ENCODE peak calls at places on chromosomes 7 and 10, in nine cellular contexts. One of them, this sample, is unnamed.
A peak's percentile ranks its signal among the peaks of the same experiment; 100 is the strongest.

GRCh38 chr7:36538126-36538525 is 148.5 kb downstream of the ANLN start:
- DNase-seq in naive thymus-derived CD4-positive, alpha-beta T cell: no peak
- DNase-seq in GM23338: no peak
- DNase-seq in IMR-90: no peak
- DNase-seq in ascending aorta: no peak
- DNase-seq in pancreas: no peak
- DNase-seq in adrenal gland: no peak
- DNase-seq in fibroblast of lung: no peak
- DNase-seq in mammary epithelial cell: no peak
- DNase-seq in this sample: no peak

GRCh38 chr10:104340099-104340594 is 1.9 kb upstream of the ITPRIP start:
- DNase-seq in naive thymus-derived CD4-positive, alpha-beta T cell: no peak
- DNase-seq in GM23338: no peak
- DNase-seq in IMR-90: no peak
- DNase-seq in ascending aorta: no peak
- DNase-seq in pancreas: no peak
- DNase-seq in adrenal gland: no peak
- DNase-seq in fibroblast of lung: no peak
- DNase-seq in mammary epithelial cell: no peak
- DNase-seq in this sample: no peak

GRCh38 chr7:98569606-98570337 is 47.3 kb upstream of the NPTX2 start:
- DNase-seq in naive thymus-derived CD4-positive, alpha-beta T cell: no peak
- DNase-seq in GM23338: no peak
- DNase-seq in IMR-90: no peak
- DNase-seq in ascending aorta: no peak
- DNase-seq in pancreas: peak; percentile 55
- DNase-seq in adrenal gland: peak; percentile 86
- DNase-seq in fibroblast of lung: no peak
- DNase-seq in mammary epithelial cell: no peak
- DNase-seq in this sample: peak; percentile 93

GRCh38 chr10:108894402-108895301 is 1028.7 kb downstream of the XPNPEP1 start:
- DNase-seq in naive thymus-derived CD4-positive, alpha-beta T cell: no peak
- DNase-seq in GM23338: no peak
- DNase-seq in IMR-90: no peak
- DNase-seq in ascending aorta: no peak
- DNase-seq in pancreas: no peak
- DNase-seq in adrenal gland: no peak
- DNase-seq in fibroblast of lung: no peak
- DNase-seq in mammary epithelial cell: no peak
- DNase-seq in this sample: no peak

GRCh38 chr10:6135039-6135438 is 46.2 kb downstream of the RBM17 start:
- DNase-seq in naive thymus-derived CD4-positive, alpha-beta T cell: no peak
- DNase-seq in GM23338: no peak
- DNase-seq in IMR-90: no peak
- DNase-seq in ascending aorta: no peak
- DNase-seq in pancreas: no peak
- DNase-seq in adrenal gland: no peak
- DNase-seq in fibroblast of lung: no peak
- DNase-seq in mammary epithelial cell: no peak
- DNase-seq in this sample: no peak

GRCh38 chr10:131738396-131738735 is 162.4 kb upstream of the PPP2R2D start:
- DNase-seq in naive thymus-derived CD4-positive, alpha-beta T cell: no peak
- DNase-seq in GM23338: no peak
- DNase-seq in IMR-90: no peak
- DNase-seq in ascending aorta: no peak
- DNase-seq in pancreas: no peak
- DNase-seq in adrenal gland: no peak
- DNase-seq in fibroblast of lung: no peak
- DNase-seq in mammary epithelial cell: no peak
- DNase-seq in this sample: no peak

GRCh38 chr10:35631404-35631803 is 10.7 kb downstream of the FZD8 start:
- DNase-seq in naive thymus-derived CD4-positive, alpha-beta T cell: no peak
- DNase-seq in GM23338: no peak
- DNase-seq in IMR-90: no peak
- DNase-seq in ascending aorta: no peak
- DNase-seq in pancreas: no peak
- DNase-seq in adrenal gland: no peak
- DNase-seq in fibroblast of lung: no peak
- DNase-seq in mammary epithelial cell: no peak
- DNase-seq in this sample: no peak

GRCh38 chr10:22443200-22443881 is 98.0 kb downstream of the SPAG6 start:
- DNase-seq in naive thymus-derived CD4-positive, alpha-beta T cell: no peak
- DNase-seq in GM23338: no peak
- DNase-seq in IMR-90: no peak
- DNase-seq in ascending aorta: no peak
- DNase-seq in pancreas: no peak
- DNase-seq in adrenal gland: no peak
- DNase-seq in fibroblast of lung: peak; percentile 32
- DNase-seq in mammary epithelial cell: no peak
- DNase-seq in this sample: no peak

GRCh38 chr7:5232485-5232837 is 42.4 kb downstream of the WIPI2 start:
- DNase-seq in naive thymus-derived CD4-positive, alpha-beta T cell: no peak
- DNase-seq in GM23338: no peak
- DNase-seq in IMR-90: no peak
- DNase-seq in ascending aorta: no peak
- DNase-seq in pancreas: no peak
- DNase-seq in adrenal gland: no peak
- DNase-seq in fibroblast of lung: no peak
- DNase-seq in mammary epithelial cell: no peak
- DNase-seq in this sample: no peak

GRCh38 chr7:158502068-158502750 is 85.4 kb downstream of the PTPRN2 start:
- DNase-seq in naive thymus-derived CD4-positive, alpha-beta T cell: no peak
- DNase-seq in GM23338: no peak
- DNase-seq in IMR-90: no peak
- DNase-seq in ascending aorta: no peak
- DNase-seq in pancreas: no peak
- DNase-seq in adrenal gland: no peak
- DNase-seq in fibroblast of lung: no peak
- DNase-seq in mammary epithelial cell: no peak
- DNase-seq in this sample: no peak
- H3K4me3 ChIP-seq in naive thymus-derived CD4-positive, alpha-beta T cell: no peak overlapping the region
- H3K4me3 ChIP-seq in GM23338: no peak overlapping the region
- H3K4me3 ChIP-seq in IMR-90: no peak overlapping the region
- H3K4me3 ChIP-seq in ascending aorta: no peak overlapping the region
- H3K4me3 ChIP-seq in pancreas: no peak overlapping the region
- H3K4me3 ChIP-seq in adrenal gland: no peak overlapping the region
- H3K4me3 ChIP-seq in fibroblast of lung: no peak overlapping the region
- H3K4me3 ChIP-seq in mammary epithelial cell: no peak overlapping the region
- H3K4me3 ChIP-seq in this sample: no peak overlapping the region

GRCh38 chr7:151435971-151436370 is 4.0 kb downstream of the CRYGN start:
- DNase-seq in naive thymus-derived CD4-positive, alpha-beta T cell: no peak
- DNase-seq in GM23338: no peak
- DNase-seq in IMR-90: no peak
- DNase-seq in ascending aorta: no peak
- DNase-seq in pancreas: no peak
- DNase-seq in adrenal gland: no peak
- DNase-seq in fibroblast of lung: no peak
- DNase-seq in mammary epithelial cell: no peak
- DNase-seq in this sample: no peak
- H3K4me1 ChIP-seq in naive thymus-derived CD4-positive, alpha-beta T cell: peaks cover 55% of the 10 kb centered on the region
- H3K4me1 ChIP-seq in GM23338: peaks cover 15% of the 10 kb centered on the region
- H3K4me1 ChIP-seq in IMR-90: peaks cover 4% of the 10 kb centered on the region
- H3K4me1 ChIP-seq in ascending aorta: peaks cover 17% of the 10 kb centered on the region
- H3K4me1 ChIP-seq in pancreas: no peaks in the 10 kb centered on the region
- H3K4me1 ChIP-seq in adrenal gland: peaks cover 9% of the 10 kb centered on the region
- H3K4me1 ChIP-seq in fibroblast of lung: peaks cover 2% of the 10 kb centered on the region
- H3K4me1 ChIP-seq in mammary epithelial cell: peaks cover 10% of the 10 kb centered on the region
- H3K4me1 ChIP-seq in this sample: peaks cover 14% of the 10 kb centered on the region

DNA sequence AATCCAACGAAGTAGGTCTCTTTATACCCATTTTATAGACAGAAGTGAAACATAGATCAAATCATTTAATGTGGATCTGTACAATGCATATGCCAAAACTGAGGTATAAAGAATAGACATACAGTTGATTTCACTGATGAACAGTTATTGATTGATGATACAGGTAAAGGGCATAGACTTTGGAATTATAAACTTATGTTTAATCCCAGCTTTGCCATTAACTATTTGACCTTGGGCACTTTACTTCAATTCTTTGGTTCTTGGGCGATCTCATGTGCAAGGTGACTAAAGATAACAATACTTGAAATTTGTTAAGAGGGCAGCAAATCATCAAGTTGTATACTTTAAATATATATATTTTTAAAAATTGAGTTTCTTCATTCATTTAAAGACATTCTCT is 28.6 kb downstream of the FRA10AC1 start:
- DNase-seq in naive thymus-derived CD4-positive, alpha-beta T cell: no peak
- DNase-seq in GM23338: no peak
- DNase-seq in IMR-90: no peak
- DNase-seq in ascending aorta: no peak
- DNase-seq in pancreas: no peak
- DNase-seq in adrenal gland: no peak
- DNase-seq in fibroblast of lung: no peak
- DNase-seq in mammary epithelial cell: no peak
- DNase-seq in this sample: no peak
- H3K36me3 ChIP-seq in naive thymus-derived CD4-positive, alpha-beta T cell: peaks cover 3% of the 10 kb centered on the region
- H3K36me3 ChIP-seq in GM23338: peaks cover 8% of the 10 kb centered on the region
- H3K36me3 ChIP-seq in IMR-90: peaks cover 18% of the 10 kb centered on the region
- H3K36me3 ChIP-seq in ascending aorta: peaks cover 54% of the 10 kb centered on the region
- H3K36me3 ChIP-seq in pancreas: no peaks in the 10 kb centered on the region
- H3K36me3 ChIP-seq in adrenal gland: no peaks in the 10 kb centered on the region
- H3K36me3 ChIP-seq in fibroblast of lung: peaks cover 3% of the 10 kb centered on the region
- H3K36me3 ChIP-seq in mammary epithelial cell: peaks cover 23% of the 10 kb centered on the region
- H3K36me3 ChIP-seq in this sample: no peaks in the 10 kb centered on the region

DNA sequence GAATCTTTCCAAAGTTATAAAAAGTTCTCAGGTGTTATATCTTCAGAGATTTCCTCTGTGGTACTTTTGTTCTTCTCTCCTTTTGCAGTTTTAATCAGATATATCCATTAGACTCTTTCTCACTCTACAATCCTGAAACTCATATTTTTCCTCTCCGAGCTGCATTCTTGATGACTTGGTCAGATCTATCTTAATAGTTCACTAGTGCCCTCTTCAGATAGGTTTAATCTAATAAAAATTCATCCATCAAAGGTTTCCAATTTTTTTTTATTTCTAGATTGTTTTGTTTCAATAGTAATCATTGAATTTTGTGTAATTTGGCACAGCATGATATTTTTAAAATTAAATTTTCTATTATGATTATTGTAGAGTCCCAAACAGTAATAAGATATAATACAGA is 21.8 kb upstream of the DGKB start:
- DNase-seq in naive thymus-derived CD4-positive, alpha-beta T cell: no peak
- DNase-seq in GM23338: no peak
- DNase-seq in IMR-90: no peak
- DNase-seq in ascending aorta: no peak
- DNase-seq in pancreas: no peak
- DNase-seq in adrenal gland: no peak
- DNase-seq in fibroblast of lung: peak; percentile 4
- DNase-seq in mammary epithelial cell: no peak
- DNase-seq in this sample: no peak
- H3K4me3 ChIP-seq in naive thymus-derived CD4-positive, alpha-beta T cell: no peak overlapping the region
- H3K4me3 ChIP-seq in GM23338: no peak overlapping the region
- H3K4me3 ChIP-seq in IMR-90: no peak overlapping the region
- H3K4me3 ChIP-seq in ascending aorta: no peak overlapping the region
- H3K4me3 ChIP-seq in pancreas: no peak overlapping the region
- H3K4me3 ChIP-seq in adrenal gland: no peak overlapping the region
- H3K4me3 ChIP-seq in fibroblast of lung: no peak overlapping the region
- H3K4me3 ChIP-seq in mammary epithelial cell: no peak overlapping the region
- H3K4me3 ChIP-seq in this sample: no peak overlapping the region

GRCh38 chr7:148721390-148721789 is 22.7 kb downstream of the CUL1 start:
- DNase-seq in naive thymus-derived CD4-positive, alpha-beta T cell: no peak
- DNase-seq in GM23338: no peak
- DNase-seq in IMR-90: no peak
- DNase-seq in ascending aorta: no peak
- DNase-seq in pancreas: no peak
- DNase-seq in adrenal gland: no peak
- DNase-seq in fibroblast of lung: no peak
- DNase-seq in mammary epithelial cell: no peak
- DNase-seq in this sample: no peak

GRCh38 chr7:148722340-148723165 is 23.9 kb downstream of the CUL1 start:
- DNase-seq in naive thymus-derived CD4-positive, alpha-beta T cell: peak; percentile 43
- DNase-seq in GM23338: no peak
- DNase-seq in IMR-90: no peak
- DNase-seq in ascending aorta: no peak
- DNase-seq in pancreas: no peak
- DNase-seq in adrenal gland: peak; percentile 70
- DNase-seq in fibroblast of lung: peak; percentile 23
- DNase-seq in mammary epithelial cell: no peak
- DNase-seq in this sample: peak; percentile 67

GRCh38 chr7:148723166-148723559 is 24.5 kb downstream of the CUL1 start:
- DNase-seq in naive thymus-derived CD4-positive, alpha-beta T cell: no peak
- DNase-seq in GM23338: no peak
- DNase-seq in IMR-90: no peak
- DNase-seq in ascending aorta: no peak
- DNase-seq in pancreas: no peak
- DNase-seq in adrenal gland: no peak
- DNase-seq in fibroblast of lung: no peak
- DNase-seq in mammary epithelial cell: no peak
- DNase-seq in this sample: no peak

GRCh38 chr7:148726385-148726784 is 27.7 kb downstream of the CUL1 start:
- DNase-seq in naive thymus-derived CD4-positive, alpha-beta T cell: no peak
- DNase-seq in GM23338: no peak
- DNase-seq in IMR-90: no peak
- DNase-seq in ascending aorta: no peak
- DNase-seq in pancreas: no peak
- DNase-seq in adrenal gland: no peak
- DNase-seq in fibroblast of lung: no peak
- DNase-seq in mammary epithelial cell: no peak
- DNase-seq in this sample: no peak

GRCh38 chr7:148723846-148724245 is 25.1 kb downstream of the CUL1 start:
- DNase-seq in naive thymus-derived CD4-positive, alpha-beta T cell: no peak
- DNase-seq in GM23338: no peak
- DNase-seq in IMR-90: no peak
- DNase-seq in ascending aorta: no peak
- DNase-seq in pancreas: no peak
- DNase-seq in adrenal gland: no peak
- DNase-seq in fibroblast of lung: no peak
- DNase-seq in mammary epithelial cell: no peak
- DNase-seq in this sample: no peak
- H3K4me1 ChIP-seq in naive thymus-derived CD4-positive, alpha-beta T cell: peaks cover 66% of the 10 kb centered on the region
- H3K4me1 ChIP-seq in GM23338: peaks cover 44% of the 10 kb centered on the region
- H3K4me1 ChIP-seq in IMR-90: peaks cover 27% of the 10 kb centered on the region
- H3K4me1 ChIP-seq in ascending aorta: no peaks in the 10 kb centered on the region
- H3K4me1 ChIP-seq in pancreas: peaks cover 21% of the 10 kb centered on the region
- H3K4me1 ChIP-seq in adrenal gland: peaks cover 13% of the 10 kb centered on the region
- H3K4me1 ChIP-seq in fibroblast of lung: peaks cover 2% of the 10 kb centered on the region
- H3K4me1 ChIP-seq in mammary epithelial cell: peaks cover 3% of the 10 kb centered on the region
- H3K4me1 ChIP-seq in this sample: peaks cover 26% of the 10 kb centered on the region

GRCh38 chr10:71651428-71651827 is 68.2 kb downstream of the C10orf105 start:
- DNase-seq in naive thymus-derived CD4-positive, alpha-beta T cell: no peak
- DNase-seq in GM23338: no peak
- DNase-seq in IMR-90: no peak
- DNase-seq in ascending aorta: no peak
- DNase-seq in pancreas: no peak
- DNase-seq in adrenal gland: no peak
- DNase-seq in fibroblast of lung: no peak
- DNase-seq in mammary epithelial cell: no peak
- DNase-seq in this sample: no peak
- H3K36me3 ChIP-seq in naive thymus-derived CD4-positive, alpha-beta T cell: no peaks in the 10 kb centered on the region
- H3K36me3 ChIP-seq in GM23338: no peaks in the 10 kb centered on the region
- H3K36me3 ChIP-seq in IMR-90: no peaks in the 10 kb centered on the region
- H3K36me3 ChIP-seq in ascending aorta: no peaks in the 10 kb centered on the region
- H3K36me3 ChIP-seq in pancreas: no peaks in the 10 kb centered on the region
- H3K36me3 ChIP-seq in adrenal gland: no peaks in the 10 kb centered on the region
- H3K36me3 ChIP-seq in fibroblast of lung: no peaks in the 10 kb centered on the region
- H3K36me3 ChIP-seq in mammary epithelial cell: no peaks in the 10 kb centered on the region
- H3K36me3 ChIP-seq in this sample: no peaks in the 10 kb centered on the region

GRCh38 chr10:154348-154747 is 19.1 kb downstream of the ZMYND11 start:
- DNase-seq in naive thymus-derived CD4-positive, alpha-beta T cell: no peak
- DNase-seq in GM23338: no peak
- DNase-seq in IMR-90: peak; percentile 79
- DNase-seq in ascending aorta: no peak
- DNase-seq in pancreas: no peak
- DNase-seq in adrenal gland: peak; percentile 31
- DNase-seq in fibroblast of lung: peak; percentile 60
- DNase-seq in mammary epithelial cell: no peak
- DNase-seq in this sample: no peak
- H3K4me3 ChIP-seq in naive thymus-derived CD4-positive, alpha-beta T cell: no peak overlapping the region
- H3K4me3 ChIP-seq in GM23338: no peak overlapping the region
- H3K4me3 ChIP-seq in IMR-90: no peak overlapping the region
- H3K4me3 ChIP-seq in ascending aorta: no peak overlapping the region
- H3K4me3 ChIP-seq in pancreas: no peak overlapping the region
- H3K4me3 ChIP-seq in adrenal gland: no peak overlapping the region
- H3K4me3 ChIP-seq in fibroblast of lung: no peak overlapping the region
- H3K4me3 ChIP-seq in mammary epithelial cell: no peak overlapping the region
- H3K4me3 ChIP-seq in this sample: no peak overlapping the region

This sample was measured in testis.